ENCODE peak calls at places on chromosomes 3 and 15, in five cellular contexts. One of them, this sample, is unnamed.
A peak's percentile ranks its signal among the peaks of the same experiment; 100 is the strongest.

GRCh38 chr15:96162322-96162721 is 168.2 kb upstream of the NR2F2 start:
- DNase-seq in NCI-H2029 treated with DMSO at 0.1 percent for 48 hours: no peak
- DNase-seq in thyroid gland: no peak
- DNase-seq in NCI-H524: no peak
- DNase-seq in brain microvascular endothelial cell: no peak
- DNase-seq in this sample: no peak

GRCh38 chr15:74330861-74331408 is 36.5 kb downstream of the CYP11A1 start:
- DNase-seq in thyroid gland: no peak
- DNase-seq in NCI-H524: no peak
- DNase-seq in brain microvascular endothelial cell: no peak
- DNase-seq in NCI-H2029 treated with DMSO at 0.1 percent for 48 hours: no peak
- DNase-seq in this sample: no peak

GRCh38 chr3:127710473-127710941 is 37.8 kb downstream of the ABTB1 start:
- DNase-seq in brain microvascular endothelial cell: no peak
- DNase-seq in NCI-H2029 treated with DMSO at 0.1 percent for 48 hours: no peak
- DNase-seq in thyroid gland: no peak
- DNase-seq in NCI-H524: no peak
- DNase-seq in this sample: no peak

GRCh38 chr15:54502416-54503075 is 524.3 kb downstream of the UNC13C start:
- DNase-seq in NCI-H524: no peak
- DNase-seq in NCI-H2029 treated with DMSO at 0.1 percent for 48 hours: no peak
- DNase-seq in thyroid gland: no peak
- DNase-seq in brain microvascular endothelial cell: no peak
- DNase-seq in this sample: no peak

GRCh38 chr3:64218746-64219145 is 6.5 kb downstream of the PRICKLE2 start:
- DNase-seq in brain microvascular endothelial cell: no peak
- DNase-seq in NCI-H2029 treated with DMSO at 0.1 percent for 48 hours: no peak
- DNase-seq in NCI-H524: no peak
- DNase-seq in thyroid gland: no peak
- DNase-seq in this sample: no peak

GRCh38 chr3:177498037-177498857 is 301.0 kb upstream of the TBL1XR1 start:
- DNase-seq in thyroid gland: peak; percentile 87
- DNase-seq in NCI-H524: no peak
- DNase-seq in NCI-H2029 treated with DMSO at 0.1 percent for 48 hours: no peak
- DNase-seq in brain microvascular endothelial cell: peak; percentile 45
- DNase-seq in this sample: no peak

GRCh38 chr3:8319935-8320634 is 181.5 kb upstream of the LMCD1 start:
- DNase-seq in thyroid gland: no peak
- DNase-seq in NCI-H2029 treated with DMSO at 0.1 percent for 48 hours: no peak
- DNase-seq in NCI-H524: no peak
- DNase-seq in brain microvascular endothelial cell: peak; percentile 67
- DNase-seq in this sample: no peak

GRCh38 chr3:141065258-141065657 is 14.1 kb downstream of the SPSB4 start:
- DNase-seq in NCI-H2029 treated with DMSO at 0.1 percent for 48 hours: no peak
- DNase-seq in brain microvascular endothelial cell: no peak
- DNase-seq in thyroid gland: no peak
- DNase-seq in NCI-H524: no peak
- DNase-seq in this sample: no peak

GRCh38 chr15:58038426-58039106 is 26.9 kb downstream of the ALDH1A2 start:
- DNase-seq in thyroid gland: peak; percentile 37
- DNase-seq in NCI-H2029 treated with DMSO at 0.1 percent for 48 hours: peak; percentile 46
- DNase-seq in NCI-H524: peak; percentile 31
- DNase-seq in brain microvascular endothelial cell: peak; percentile 48
- DNase-seq in this sample: peak; percentile 63

GRCh38 chr15:83305696-83306291 is 21.3 kb upstream of the BNC1 start:
- DNase-seq in NCI-H2029 treated with DMSO at 0.1 percent for 48 hours: no peak
- DNase-seq in NCI-H524: peak; percentile 85
- DNase-seq in thyroid gland: peak; percentile 60
- DNase-seq in brain microvascular endothelial cell: no peak
- DNase-seq in this sample: no peak

GRCh38 chr3:110881069-110881468 is 190.5 kb upstream of the NECTIN3 start:
- DNase-seq in NCI-H524: peak; percentile 12
- DNase-seq in thyroid gland: peak; percentile 94
- DNase-seq in brain microvascular endothelial cell: peak; percentile 6
- DNase-seq in NCI-H2029 treated with DMSO at 0.1 percent for 48 hours: peak; percentile 94
- DNase-seq in this sample: peak; percentile 82

GRCh38 chr3:192917508-192918274 is at the start of gene MB21D2:
- DNase-seq in thyroid gland: peak; percentile 71
- DNase-seq in NCI-H524: peak; percentile 80
- DNase-seq in NCI-H2029 treated with DMSO at 0.1 percent for 48 hours: peak; percentile 61
- DNase-seq in brain microvascular endothelial cell: peak; percentile 72
- DNase-seq in this sample: no peak

GRCh38 chr3:29440321-29441019 is 159.6 kb downstream of the RBMS3 start:
- DNase-seq in brain microvascular endothelial cell: no peak
- DNase-seq in NCI-H524: peak; percentile 44
- DNase-seq in NCI-H2029 treated with DMSO at 0.1 percent for 48 hours: peak; percentile 90
- DNase-seq in thyroid gland: peak; percentile 57
- DNase-seq in this sample: peak; percentile 80

GRCh38 chr3:131216340-131216739 is 165.2 kb upstream of the NUDT16 start:
- DNase-seq in brain microvascular endothelial cell: no peak
- DNase-seq in NCI-H2029 treated with DMSO at 0.1 percent for 48 hours: no peak
- DNase-seq in thyroid gland: no peak
- DNase-seq in NCI-H524: no peak
- DNase-seq in this sample: no peak

GRCh38 chr3:105979961-105980360 is 111.1 kb upstream of the CBLB start:
- DNase-seq in thyroid gland: no peak
- DNase-seq in NCI-H2029 treated with DMSO at 0.1 percent for 48 hours: no peak
- DNase-seq in NCI-H524: no peak
- DNase-seq in brain microvascular endothelial cell: peak; percentile 45
- DNase-seq in this sample: no peak